ENCODE peak calls at places on chromosomes 13 and 19, in five cellular contexts. G, N, Z, P and C are unnamed samples.

GRCh38 chr13:32986552-32986951 is 29.7 kb upstream of the KL start:
- DNase-seq in G (no peak), N (no peak), Z (no peak), P (no peak), C (peak)

GRCh38 chr13:30126903-30127428 is 180.4 kb downstream of the KATNAL1 start:
- DNase-seq in G (no peak), N (peak), Z (no peak), P (no peak), C (no peak)

GRCh38 chr13:98930014-98930625 is 47.7 kb downstream of the DOCK9 start:
- DNase-seq in G (no peak), N (no peak), Z (peak), P (peak), C (no peak)

GRCh38 chr19:31105761-31106160 is 243.5 kb downstream of the TSHZ3 start:
- DNase-seq in G (no peak), N (no peak), Z (no peak), P (no peak), C (no peak)

GRCh38 chr19:3980353-3981251 is 4.7 kb downstream of the EEF2 start:
- DNase-seq in G (no peak), N (peak), Z (no peak), P (no peak), C (no peak)

GRCh38 chr19:33406521-33407139 is 33.1 kb downstream of the CEBPG start:
- DNase-seq in G (peak), N (peak), Z (peak), P (peak), C (peak)

GRCh38 chr19:38070573-38070972 is 153.4 kb downstream of the DPF1 start:
- DNase-seq in G (peak), N (no peak), Z (no peak), P (no peak), C (no peak)

GRCh38 chr13:58376349-58376748 is 744.8 kb downstream of the PCDH17 start:
- DNase-seq in G (no peak), N (no peak), Z (no peak), P (no peak), C (no peak)

GRCh38 chr19:35083678-35084077 is 31.9 kb upstream of the FXYD3 start:
- DNase-seq in G (no peak), N (no peak), Z (no peak), P (no peak), C (no peak)

GRCh38 chr19:16013851-16014840 is 62.1 kb upstream of the TPM4 start:
- DNase-seq in G (no peak), N (no peak), Z (no peak), P (no peak), C (no peak)

GRCh38 chr19:38401148-38401547 is 1.7 kb upstream of the FAM98C start:
- DNase-seq in G (no peak), N (no peak), Z (no peak), P (no peak), C (peak)

GRCh38 chr13:68261105-68261504 is 1031.0 kb upstream of the PCDH9 start:
- DNase-seq in G (no peak), N (no peak), Z (peak), P (no peak), C (peak)

GRCh38 chr13:24614306-24615080 is 65.7 kb upstream of the ATP12A start:
- DNase-seq in G (no peak), N (peak), Z (peak), P (no peak), C (no peak)

GRCh38 chr13:110417537-110417908 is 110.4 kb downstream of the COL4A2 start:
- DNase-seq in G (no peak), N (no peak), Z (no peak), P (no peak), C (no peak)

GRCh38 chr13:98792784-98793183 is 40.3 kb upstream of the SLC15A1 start:
- DNase-seq in G (no peak), N (no peak), Z (no peak), P (no peak), C (no peak)

GRCh38 chr13:106432636-106433035 is 102.8 kb downstream of the EFNB2 start:
- DNase-seq in G (no peak), N (peak), Z (no peak), P (no peak), C (peak)

GRCh38 chr13:59446391-59446790 is 717.3 kb downstream of the DIAPH3 start:
- DNase-seq in G (no peak), N (no peak), Z (no peak), P (no peak), C (no peak)

GRCh38 chr13:113091891-113092775 is 13.5 kb upstream of the F7 start:
- DNase-seq in G (no peak), N (no peak), Z (no peak), P (no peak), C (no peak)